ENCODE peak calls at places on chromosome 9, in nine cellular contexts. P, T, V, Z, C, R, G, N and L are unnamed samples.

GRCh38 chr9:133690111-133690561 is 48.0 kb downstream of the SARDH start:
- DNase-seq in T (peak), P (no peak), G (no peak), Z (no peak), V (no peak), C (no peak), R (no peak), N (no peak), L (no peak)

GRCh38 chr9:116494815-116495634 is 192.1 kb upstream of the TRIM32 start:
- DNase-seq in N (no peak), P (peak), Z (peak), V (no peak), R (no peak), C (no peak), G (peak), T (no peak), L (no peak)

GRCh38 chr9:129560849-129561248 is 60.1 kb downstream of the C9orf50 start:
- DNase-seq in P (no peak), V (no peak), R (no peak), Z (no peak), G (no peak), T (no peak), N (no peak), C (no peak), L (no peak)

GRCh38 chr9:137409515-137409914 is 13.4 kb downstream of the EXD3 start:
- DNase-seq in Z (no peak), R (no peak), P (no peak), C (no peak), N (no peak), G (no peak), V (no peak), T (no peak), L (no peak)

GRCh38 chr9:76415154-76415553 is 20.9 kb upstream of the RFK start:
- DNase-seq in R (no peak), C (no peak), P (no peak), G (no peak), T (no peak), V (no peak), N (no peak), Z (no peak), L (no peak)

GRCh38 chr9:105063665-105064247 is 135.8 kb upstream of the ABCA1 start:
- DNase-seq in C (no peak), N (no peak), T (peak), G (no peak), Z (no peak), R (peak), V (peak), P (no peak), L (no peak)

GRCh38 chr9:115385383-115386122 is 267.6 kb upstream of the TNC start:
- DNase-seq in N (no peak), G (no peak), V (no peak), P (no peak), Z (no peak), C (no peak), R (no peak), T (no peak), L (no peak)

GRCh38 chr9:126343271-126343700 is 16.7 kb downstream of the MVB12B start:
- DNase-seq in G (no peak), N (no peak), P (no peak), R (no peak), T (no peak), C (no peak), V (no peak), Z (no peak), L (no peak)

GRCh38 chr9:130825051-130825651 is 9.9 kb upstream of the ABL1 start:
- DNase-seq in R (no peak), V (peak), C (peak), Z (no peak), G (peak), P (no peak), N (no peak), T (peak), L (no peak)

GRCh38 chr9:113417370-113417769 is 6.8 kb downstream of the C9orf43 start:
- DNase-seq in G (no peak), V (no peak), R (no peak), T (no peak), P (peak), C (no peak), Z (no peak), N (no peak), L (no peak)

GRCh38 chr9:104073770-104074133 is 20.4 kb upstream of the SMC2 start:
- DNase-seq in C (peak), R (no peak), V (no peak), Z (no peak), G (no peak), P (no peak), T (no peak), N (no peak), L (no peak)

GRCh38 chr9:120392711-120393110 is 187.3 kb downstream of the CDK5RAP2 start:
- DNase-seq in P (no peak), V (no peak), R (no peak), T (no peak), G (no peak), N (no peak), C (no peak), Z (no peak), L (no peak)

GRCh38 chr9:132411091-132411508 is 1.1 kb downstream of the CFAP77 start:
- DNase-seq in V (peak), T (peak), P (peak), C (peak), Z (peak), G (no peak), N (no peak), R (no peak), L (no peak)

GRCh38 chr9:84667571-84668203 is 1.8 kb upstream of the NTRK2 start:
- DNase-seq in T (no peak), N (no peak), Z (peak), R (no peak), P (no peak), C (peak), G (no peak), V (no peak), L (no peak)

GRCh38 chr9:96008502-96009222 is 133.2 kb downstream of the ERCC6L2 start:
- DNase-seq in G (peak), T (peak), N (no peak), C (no peak), Z (no peak), V (no peak), P (no peak), R (no peak), L (no peak)

GRCh38 chr9:104863180-104863883 is 64.6 kb downstream of the ABCA1 start:
- DNase-seq in N (peak), P (peak), R (peak), C (peak), Z (peak), T (peak), G (peak), V (peak), L (peak)

GRCh38 chr9:118570076-118570475 is 799.2 kb downstream of the BRINP1 start:
- DNase-seq in Z (no peak), P (no peak), C (no peak), V (no peak), N (no peak), T (no peak), G (no peak), R (no peak), L (no peak)

GRCh38 chr9:127503947-127504886 is 52.9 kb downstream of the LRSAM1 start:
- DNase-seq in R (no peak), G (peak), P (peak), C (peak), V (peak), Z (peak), N (peak), T (peak), L (peak)

GRCh38 chr9:134698111-134698510 is 56.5 kb downstream of the COL5A1 start:
- DNase-seq in Z (no peak), N (no peak), C (no peak), G (no peak), V (no peak), R (no peak), T (no peak), P (no peak), L (no peak)

GRCh38 chr9:121816449-121816817 is 165.0 kb downstream of the DAB2IP start:
- DNase-seq in C (no peak), P (no peak), V (no peak), Z (no peak), R (no peak), T (no peak), N (no peak), G (no peak), L (no peak)

GRCh38 chr9:110986529-110986928 is 51.7 kb downstream of the LPAR1 start:
- DNase-seq in T (no peak), G (no peak), P (no peak), N (no peak), V (peak), C (no peak), Z (no peak), R (no peak), L (no peak)

GRCh38 chr9:133135193-133135745 is 14.2 kb upstream of the RALGDS start:
- DNase-seq in V (peak), R (no peak), G (peak), C (peak), N (peak), P (peak), Z (no peak), T (peak), L (peak)